ENCODE peak calls at places on chromosomes 16 and 17, in four cellular contexts. R, D, W and C are unnamed samples.

GRCh38 chr17:21161498-21162393 is 35.0 kb downstream of the DHRS7B start:
- DNase-seq in R (no peak), W (no peak), D (no peak), C (no peak)

GRCh38 chr17:37527249-37527851 is 37.7 kb downstream of the DUSP14 start:
- DNase-seq in D (no peak), R (no peak), W (peak; percentile 48), C (no peak)

GRCh38 chr16:79093554-79093967 is 507.0 kb downstream of the MAF start:
- DNase-seq in W (no peak), R (peak; percentile 42), D (no peak), C (no peak)

GRCh38 chr17:34059423-34060220 is 195.5 kb upstream of the CCL2 start:
- DNase-seq in R (no peak), D (no peak), W (no peak), C (no peak)

GRCh38 chr17:82332669-82333278 is 792 bp downstream of the SECTM1 start:
- DNase-seq in D (no peak), W (peak; percentile 75), R (no peak), C (no peak)

GRCh38 chr17:63015824-63016223 is 49.8 kb downstream of the TANC2 start:
- DNase-seq in W (no peak), D (no peak), R (no peak), C (no peak)

GRCh38 chr17:33163827-33164555 is 129.1 kb downstream of the ASIC2 start:
- DNase-seq in R (no peak), D (no peak), W (no peak), C (no peak)

GRCh38 chr16:80051040-80051439 is 450.5 kb upstream of the MAF start:
- DNase-seq in R (no peak), D (no peak), W (no peak), C (no peak)

GRCh38 chr17:66720027-66720426 is 114.9 kb upstream of the CACNG5 start:
- DNase-seq in R (no peak), D (no peak), W (no peak), C (no peak)

GRCh38 chr17:31389673-31390381 is 1.6 kb upstream of the RAB11FIP4 start:
- DNase-seq in R (no peak), W (no peak), D (no peak), C (no peak)

GRCh38 chr17:75632863-75633483 is at the start of gene SMIM5:
- DNase-seq in R (peak; percentile 90), D (peak; percentile 81), W (peak; percentile 98), C (peak; percentile 60)

GRCh38 chr16:75065149-75065807 is 51.3 kb downstream of the LDHD start:
- DNase-seq in D (peak; percentile 39), R (peak; percentile 38), W (no peak), C (no peak)

GRCh38 chr16:56997264-56997663 is 7.9 kb downstream of the NLRC5 start:
- DNase-seq in D (no peak), R (no peak), W (no peak), C (no peak)

GRCh38 chr16:89324056-89325010 is 106.8 kb downstream of the ZNF778 start:
- DNase-seq in R (no peak), W (no peak), D (no peak), C (no peak)